ENCODE peak calls at places on chromosome 10, in four cellular contexts. One of them, this sample, is unnamed.
A peak's percentile ranks its signal among the peaks of the same experiment; 100 is the strongest.

GRCh38 chr10:87752571-87752970 is 65.5 kb downstream of the ATAD1 start:
- DNase-seq in keratinocyte: peak; percentile 23
- DNase-seq in K562: no peak
- DNase-seq in IMR-90: peak; percentile 80
- DNase-seq in this sample: peak; percentile 31

GRCh38 chr10:68049289-68050078 is 25.6 kb downstream of the HERC4 start:
- DNase-seq in keratinocyte: no peak
- DNase-seq in K562: peak; percentile 12
- DNase-seq in IMR-90: no peak
- DNase-seq in this sample: no peak

GRCh38 chr10:68981074-68981473 is 7.5 kb upstream of the KIFBP start:
- DNase-seq in IMR-90: no peak
- DNase-seq in keratinocyte: no peak
- DNase-seq in K562: no peak
- DNase-seq in this sample: no peak

GRCh38 chr10:67280405-67280804 is 354.6 kb downstream of the LRRTM3 start:
- DNase-seq in K562: no peak
- DNase-seq in keratinocyte: no peak
- DNase-seq in IMR-90: no peak
- DNase-seq in this sample: no peak

GRCh38 chr10:34507217-34507616 is 307.9 kb downstream of the PARD3 start:
- DNase-seq in keratinocyte: no peak
- DNase-seq in IMR-90: no peak
- DNase-seq in K562: no peak
- DNase-seq in this sample: no peak

GRCh38 chr10:132548869-132549268 is 11.3 kb downstream of the INPP5A start:
- DNase-seq in keratinocyte: no peak
- DNase-seq in IMR-90: no peak
- DNase-seq in K562: no peak
- DNase-seq in this sample: no peak

GRCh38 chr10:101297901-101298451 is 56.0 kb upstream of the BTRC start:
- DNase-seq in IMR-90: peak; percentile 39
- DNase-seq in keratinocyte: no peak
- DNase-seq in K562: peak; percentile 68
- DNase-seq in this sample: peak; percentile 65

GRCh38 chr10:130333185-130333584 is 197.0 kb downstream of the GLRX3 start:
- DNase-seq in keratinocyte: no peak
- DNase-seq in K562: no peak
- DNase-seq in IMR-90: no peak
- DNase-seq in this sample: no peak

GRCh38 chr10:47033541-47034270 is 122.5 kb downstream of the PTPN20 start:
- DNase-seq in K562: no peak
- DNase-seq in IMR-90: no peak
- DNase-seq in keratinocyte: no peak
- DNase-seq in this sample: no peak

GRCh38 chr10:14645239-14645960 is 129.3 kb downstream of the FAM107B start:
- DNase-seq in keratinocyte: no peak
- DNase-seq in IMR-90: no peak
- DNase-seq in K562: no peak
- DNase-seq in this sample: no peak

GRCh38 chr10:25820496-25821415 is 113.3 kb upstream of the MYO3A start:
- DNase-seq in IMR-90: no peak
- DNase-seq in K562: no peak
- DNase-seq in keratinocyte: no peak
- DNase-seq in this sample: no peak

GRCh38 chr10:102869290-102870198 is at the start of gene AS3MT:
- DNase-seq in IMR-90: no peak
- DNase-seq in K562: no peak
- DNase-seq in keratinocyte: no peak
- DNase-seq in this sample: peak; percentile 22

GRCh38 chr10:68088744-68089143 is 13.7 kb upstream of the HERC4 start:
- DNase-seq in keratinocyte: no peak
- DNase-seq in IMR-90: peak; percentile 87
- DNase-seq in K562: no peak
- DNase-seq in this sample: no peak

GRCh38 chr10:72334832-72335393 is 19.8 kb downstream of the DNAJB12 start:
- DNase-seq in keratinocyte: no peak
- DNase-seq in IMR-90: peak; percentile 79
- DNase-seq in K562: no peak
- DNase-seq in this sample: peak; percentile 87

GRCh38 chr10:77592946-77593636 is 44.5 kb downstream of the KCNMA1 start:
- DNase-seq in K562: peak; percentile 15
- DNase-seq in keratinocyte: peak; percentile 71
- DNase-seq in IMR-90: peak; percentile 97
- DNase-seq in this sample: peak; percentile 13

GRCh38 chr10:88243847-88244730 is 339.0 kb downstream of the RNLS start:
- DNase-seq in IMR-90: peak; percentile 87
- DNase-seq in K562: no peak
- DNase-seq in keratinocyte: no peak
- DNase-seq in this sample: peak; percentile 90

GRCh38 chr10:142371-142770 is 7.1 kb downstream of the ZMYND11 start:
- DNase-seq in keratinocyte: no peak
- DNase-seq in K562: no peak
- DNase-seq in IMR-90: no peak
- DNase-seq in this sample: no peak

GRCh38 chr10:94183666-94184264 is 179.0 kb downstream of the NOC3L start:
- DNase-seq in K562: no peak
- DNase-seq in keratinocyte: peak; percentile 73
- DNase-seq in IMR-90: peak; percentile 100
- DNase-seq in this sample: no peak

GRCh38 chr10:98340946-98341345 is 73.0 kb upstream of the LOXL4 start:
- DNase-seq in K562: no peak
- DNase-seq in IMR-90: peak; percentile 38
- DNase-seq in keratinocyte: no peak
- DNase-seq in this sample: no peak

GRCh38 chr10:35722226-35722625 is 80.1 kb upstream of the FZD8 start:
- DNase-seq in K562: no peak
- DNase-seq in IMR-90: no peak
- DNase-seq in keratinocyte: no peak
- DNase-seq in this sample: no peak

GRCh38 chr10:58700576-58700975 is 187.9 kb downstream of the BICC1 start:
- DNase-seq in keratinocyte: no peak
- DNase-seq in K562: no peak
- DNase-seq in IMR-90: no peak
- DNase-seq in this sample: no peak

GRCh38 chr10:123103944-123104343 is 31.8 kb upstream of the HMX3 start:
- DNase-seq in keratinocyte: no peak
- DNase-seq in K562: no peak
- DNase-seq in IMR-90: no peak
- DNase-seq in this sample: no peak

GRCh38 chr10:227014-227413 is 91.8 kb downstream of the ZMYND11 start:
- DNase-seq in K562: no peak
- DNase-seq in IMR-90: peak; percentile 39
- DNase-seq in keratinocyte: no peak
- DNase-seq in this sample: no peak

GRCh38 chr10:35641430-35642015 is 573 bp downstream of the FZD8 start:
- DNase-seq in K562: peak; percentile 49
- DNase-seq in keratinocyte: no peak
- DNase-seq in IMR-90: peak; percentile 42
- DNase-seq in this sample: no peak

GRCh38 chr10:60138842-60139241 is 232.5 kb upstream of the CCDC6 start:
- DNase-seq in K562: no peak
- DNase-seq in keratinocyte: no peak
- DNase-seq in IMR-90: no peak
- DNase-seq in this sample: no peak
- H3K9me1 ChIP-seq in K562: no peaks in the 10 kb centered on the region
- H3K9me1 ChIP-seq in keratinocyte: no peaks in the 10 kb centered on the region
- H3K9me1 ChIP-seq in IMR-90: peaks cover 5% of the 10 kb centered on the region
- H3K9me1 ChIP-seq in this sample: no peaks in the 10 kb centered on the region

DNA sequence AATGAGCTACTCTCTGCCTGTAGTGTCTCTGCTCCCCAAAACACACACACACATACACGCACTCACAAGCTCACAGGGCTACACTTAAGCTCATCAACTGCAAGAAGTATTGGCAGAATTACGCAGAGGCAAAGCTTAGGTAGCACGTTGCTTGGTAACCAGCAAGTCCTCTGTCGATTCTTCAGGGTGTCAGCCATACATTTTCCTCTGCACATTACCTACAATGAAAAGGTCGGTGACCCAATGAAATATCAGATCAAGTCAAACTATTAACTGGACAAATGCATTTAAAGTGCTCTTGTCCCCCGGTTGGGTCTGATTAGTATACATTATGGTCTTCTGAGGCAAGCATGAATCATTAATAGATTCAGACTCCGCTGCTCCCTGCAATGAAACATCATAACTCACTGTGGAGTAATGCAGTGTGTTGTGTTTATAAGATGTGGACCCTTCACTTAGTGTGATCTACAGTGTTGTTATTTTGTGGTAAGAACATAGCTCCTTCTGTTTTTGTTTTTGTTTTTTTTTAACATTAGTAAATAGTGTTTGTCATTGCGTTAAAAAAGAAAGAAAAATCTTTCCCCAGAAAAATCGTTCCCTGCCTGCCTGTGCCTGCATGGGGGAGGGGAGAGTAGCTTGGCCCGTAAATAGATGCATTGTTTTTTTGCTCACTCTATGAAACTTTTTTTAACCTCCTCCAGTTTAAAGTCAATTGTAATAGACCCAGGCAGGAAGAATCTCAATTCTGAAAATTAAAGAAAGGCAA is 325.5 kb downstream of the SFMBT2 start:
- DNase-seq in IMR-90: peak; percentile 64
- DNase-seq in keratinocyte: no peak
- DNase-seq in K562: no peak
- DNase-seq in this sample: no peak
- H2AFZ ChIP-seq in IMR-90: no peak overlapping the region
- H2AFZ ChIP-seq in keratinocyte: no peak overlapping the region
- H2AFZ ChIP-seq in K562: peak overlapping the region; percentile 46
- H2AFZ ChIP-seq in this sample: no peak overlapping the region

GRCh38 chr10:11682896-11683295 is 59.3 kb upstream of the ECHDC3 start:
- DNase-seq in K562: no peak
- DNase-seq in IMR-90: no peak
- DNase-seq in keratinocyte: no peak
- DNase-seq in this sample: no peak
- H3K4me1 ChIP-seq in K562: peaks cover 38% of the 10 kb centered on the region
- H3K4me1 ChIP-seq in IMR-90: no peaks in the 10 kb centered on the region
- H3K4me1 ChIP-seq in keratinocyte: peaks cover 31% of the 10 kb centered on the region
- H3K4me1 ChIP-seq in this sample: peaks cover 43% of the 10 kb centered on the region

GRCh38 chr10:99432881-99433280 is 2.5 kb upstream of the GOT1 start:
- DNase-seq in IMR-90: no peak
- DNase-seq in keratinocyte: no peak
- DNase-seq in K562: no peak
- DNase-seq in this sample: no peak
- H3K9me1 ChIP-seq in IMR-90: no peaks in the 10 kb centered on the region
- H3K9me1 ChIP-seq in keratinocyte: no peaks in the 10 kb centered on the region
- H3K9me1 ChIP-seq in K562: peaks cover 4% of the 10 kb centered on the region
- H3K9me1 ChIP-seq in this sample: no peaks in the 10 kb centered on the region

GRCh38 chr10:79093658-79094411 is 25.1 kb downstream of the ZMIZ1 start:
- DNase-seq in K562: peak; percentile 87
- DNase-seq in IMR-90: peak; percentile 81
- DNase-seq in keratinocyte: no peak
- DNase-seq in this sample: peak; percentile 78
- H2AFZ ChIP-seq in K562: peak overlapping the region; percentile 48
- H2AFZ ChIP-seq in IMR-90: peak overlapping the region; percentile 13
- H2AFZ ChIP-seq in keratinocyte: no peak overlapping the region
- H2AFZ ChIP-seq in this sample: no peak overlapping the region

GRCh38 chr10:96752380-96752779 is 32.1 kb upstream of the PIK3AP1 start:
- DNase-seq in K562: no peak
- DNase-seq in keratinocyte: no peak
- DNase-seq in IMR-90: no peak
- DNase-seq in this sample: no peak

GRCh38 chr10:96758423-96758822 is 38.1 kb upstream of the PIK3AP1 start:
- DNase-seq in keratinocyte: no peak
- DNase-seq in K562: no peak
- DNase-seq in IMR-90: no peak
- DNase-seq in this sample: no peak

GRCh38 chr10:96753956-96754355 is 33.6 kb upstream of the PIK3AP1 start:
- DNase-seq in IMR-90: no peak
- DNase-seq in K562: no peak
- DNase-seq in keratinocyte: no peak
- DNase-seq in this sample: no peak

DNA sequence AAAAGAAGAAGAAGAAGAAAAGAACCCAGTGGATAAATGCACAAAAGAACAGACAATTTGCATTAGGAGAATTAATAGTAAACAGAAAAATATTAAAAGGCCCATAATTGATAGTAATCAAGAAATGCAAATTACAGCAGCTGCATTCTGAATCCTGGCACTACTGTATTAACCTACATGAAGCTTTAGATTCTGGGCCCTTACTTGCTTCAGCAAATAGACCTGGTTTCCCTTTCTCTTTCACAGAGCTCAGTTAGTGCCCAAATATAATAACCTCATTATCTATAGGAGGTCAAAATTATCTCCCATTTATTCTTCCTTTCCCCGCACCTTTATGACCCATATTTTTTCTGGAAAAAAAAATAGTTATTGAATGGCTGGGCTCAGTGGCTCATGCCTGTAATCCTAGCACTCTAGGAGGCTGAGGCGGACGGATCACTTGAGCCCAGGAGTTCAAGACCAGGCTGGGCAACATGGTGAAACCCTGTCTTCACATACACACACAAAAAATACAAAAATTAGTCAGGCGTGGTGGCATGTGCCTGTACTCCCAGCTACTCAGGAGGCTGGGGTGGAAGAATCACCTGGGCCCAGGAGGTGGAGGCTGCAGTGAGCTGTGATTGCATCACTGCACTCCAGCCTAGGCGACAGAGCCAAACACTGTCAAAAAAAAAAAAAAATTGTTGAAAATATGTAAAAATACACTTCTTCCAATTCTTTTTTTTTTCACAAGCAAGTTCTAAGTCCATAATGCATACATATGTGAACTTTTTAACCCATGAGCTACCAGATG is 36.0 kb upstream of the PIK3AP1 start:
- DNase-seq in IMR-90: no peak
- DNase-seq in keratinocyte: no peak
- DNase-seq in K562: no peak
- DNase-seq in this sample: no peak
- H3K4me1 ChIP-seq in IMR-90: no peaks in the 10 kb centered on the region
- H3K4me1 ChIP-seq in keratinocyte: no peaks in the 10 kb centered on the region
- H3K4me1 ChIP-seq in K562: no peaks in the 10 kb centered on the region
- H3K4me1 ChIP-seq in this sample: no peaks in the 10 kb centered on the region

GRCh38 chr10:30979956-30980355 is 51.7 kb downstream of the ZNF438 start:
- DNase-seq in IMR-90: no peak
- DNase-seq in keratinocyte: no peak
- DNase-seq in K562: no peak
- DNase-seq in this sample: no peak
- H3K9me1 ChIP-seq in IMR-90: peaks cover 6% of the 10 kb centered on the region
- H3K9me1 ChIP-seq in keratinocyte: no peaks in the 10 kb centered on the region
- H3K9me1 ChIP-seq in K562: no peaks in the 10 kb centered on the region
- H3K9me1 ChIP-seq in this sample: no peaks in the 10 kb centered on the region

DNA sequence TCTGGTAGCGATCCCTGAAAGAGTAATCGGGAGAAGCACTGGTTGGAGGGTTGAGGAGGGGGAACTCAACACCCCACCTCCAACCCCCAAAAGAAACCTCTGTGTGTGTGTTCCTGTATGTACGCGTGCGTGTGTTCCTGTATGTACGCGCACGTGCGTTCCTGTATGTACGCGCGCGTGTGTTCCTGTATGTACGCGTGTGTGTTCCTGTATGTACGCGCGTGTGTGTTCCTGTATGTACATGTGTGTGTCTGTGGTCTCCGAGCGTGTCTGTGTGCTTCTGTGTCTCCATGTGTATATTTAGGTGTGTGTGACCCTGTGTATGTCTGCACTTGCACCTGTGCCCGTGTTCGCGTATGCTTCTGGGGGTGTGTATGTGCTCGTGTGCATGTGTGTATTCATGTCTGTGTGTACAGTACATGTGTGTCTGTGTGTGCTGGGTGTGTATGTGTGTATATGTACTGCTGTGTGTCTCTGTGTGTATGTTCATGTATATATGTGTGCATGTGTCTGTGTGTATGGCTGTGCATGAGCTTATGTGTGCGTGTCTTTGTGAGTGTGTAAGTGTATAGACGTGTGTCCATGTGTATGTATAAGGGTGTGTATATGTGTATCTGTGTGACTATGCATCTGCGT is 42.9 kb upstream of the KLF6 start:
- DNase-seq in keratinocyte: no peak
- DNase-seq in IMR-90: no peak
- DNase-seq in K562: no peak
- DNase-seq in this sample: no peak
- H2AFZ ChIP-seq in keratinocyte: peak overlapping the region; percentile 58
- H2AFZ ChIP-seq in IMR-90: peak overlapping the region; percentile 85
- H2AFZ ChIP-seq in K562: peak overlapping the region; percentile 99
- H2AFZ ChIP-seq in this sample: peak overlapping the region; percentile 25

This sample was measured in endothelial cell of umbilical vein.